ENCODE peak calls at places on chromosomes 5 and 9, in six cellular contexts. H, T, K, Z, R and V are unnamed samples.

GRCh38 chr5:2751592-2752021 is at the start of gene IRX2:
- DNase-seq in T (peak; percentile 96), H (no peak), K (peak; percentile 59), Z (no peak), R (no peak), V (no peak)

GRCh38 chr5:100872409-100873190 is 30.5 kb downstream of the ST8SIA4 start:
- DNase-seq in H (no peak), T (no peak), K (no peak), Z (no peak), R (no peak), V (no peak)

GRCh38 chr9:134393582-134394280 is 67.5 kb downstream of the RXRA start:
- DNase-seq in R (no peak), K (no peak), Z (no peak), T (no peak), H (no peak), V (no peak)

GRCh38 chr5:134976841-134977240 is 9.1 kb downstream of the CATSPER3 start:
- DNase-seq in T (no peak), R (no peak), K (no peak), Z (no peak), H (no peak), V (no peak)

GRCh38 chr9:37715260-37715659 is 38.3 kb upstream of the TRMT10B start:
- DNase-seq in T (no peak), K (no peak), Z (no peak), H (no peak), R (no peak), V (no peak)

GRCh38 chr5:138245717-138246116 is 28.7 kb downstream of the GFRA3 start:
- DNase-seq in R (no peak), K (no peak), T (no peak), H (no peak), Z (no peak), V (no peak)

GRCh38 chr5:54785729-54786548 is 199.5 kb downstream of the ESM1 start:
- DNase-seq in T (no peak), K (peak; percentile 21), Z (no peak), H (peak; percentile 45), R (no peak), V (no peak)

GRCh38 chr5:10594591-10595210 is 30.8 kb downstream of the ANKRD33B start:
- DNase-seq in R (no peak), H (no peak), K (peak; percentile 49), T (no peak), Z (no peak), V (peak; percentile 20)

GRCh38 chr9:132670816-132671371 is 630 bp downstream of the GTF3C4 start:
- DNase-seq in H (no peak), K (peak; percentile 13), Z (no peak), T (peak; percentile 37), R (no peak), V (peak; percentile 55)

GRCh38 chr5:146203872-146204192 is 427 bp downstream of the RBM27 start:
- DNase-seq in R (no peak), T (no peak), H (no peak), Z (no peak), K (no peak), V (no peak)

GRCh38 chr5:76765249-76765648 is 49.3 kb downstream of the F2R start:
- DNase-seq in Z (no peak), R (no peak), T (no peak), H (no peak), K (peak; percentile 95), V (no peak)

GRCh38 chr5:71836547-71837112 is 117.6 kb downstream of the CARTPT start:
- DNase-seq in Z (no peak), T (no peak), K (no peak), H (no peak), R (no peak), V (no peak)

GRCh38 chr9:134604834-134605233 is 36.8 kb upstream of the COL5A1 start:
- DNase-seq in K (no peak), T (no peak), Z (no peak), H (no peak), R (no peak), V (no peak)

GRCh38 chr9:82799300-82799699 is 263.6 kb downstream of the RASEF start:
- DNase-seq in T (no peak), K (peak; percentile 88), R (no peak), Z (no peak), H (no peak), V (no peak)

GRCh38 chr9:124261787-124262595 is 4.2 kb downstream of the NEK6 start:
- DNase-seq in Z (no peak), K (no peak), H (no peak), T (no peak), R (no peak), V (no peak)

GRCh38 chr9:102867488-102867887 is 127.6 kb upstream of the CYLC2 start:
- DNase-seq in K (no peak), R (peak; percentile 33), H (no peak), T (peak; percentile 2), Z (no peak), V (no peak)

GRCh38 chr5:133939668-133940067 is 28.8 kb downstream of the C5orf15 start:
- DNase-seq in T (no peak), R (no peak), H (no peak), K (no peak), Z (no peak), V (no peak)

GRCh38 chr9:37339945-37340344 is 82.6 kb upstream of the GRHPR start:
- DNase-seq in R (no peak), Z (no peak), H (no peak), T (no peak), K (no peak), V (no peak)

GRCh38 chr5:163410505-163410904 is 26.9 kb upstream of the CCNG1 start:
- DNase-seq in T (no peak), Z (no peak), K (no peak), H (no peak), R (no peak), V (no peak)

GRCh38 chr9:130036099-130036498 is 6.9 kb downstream of the FNBP1 start:
- DNase-seq in K (peak; percentile 65), T (peak; percentile 67), H (no peak), Z (no peak), R (peak; percentile 43), V (no peak)

GRCh38 chr5:82917584-82917983 is 159.6 kb downstream of the TMEM167A start:
- DNase-seq in K (no peak), R (no peak), H (no peak), Z (no peak), T (no peak), V (no peak)

GRCh38 chr5:9869616-9870288 is 239.6 kb upstream of the TAS2R1 start:
- DNase-seq in H (no peak), K (peak; percentile 92), T (peak; percentile 77), Z (no peak), R (peak; percentile 39), V (no peak)

GRCh38 chr9:95726756-95727155 is 148.7 kb upstream of the ERCC6L2 start:
- DNase-seq in Z (peak; percentile 26), H (no peak), R (no peak), T (peak; percentile 14), K (peak; percentile 59), V (no peak)

GRCh38 chr9:2017209-2017458 is 2.0 kb downstream of the SMARCA2 start:
- DNase-seq in R (no peak), T (no peak), Z (no peak), K (peak; percentile 31), H (no peak), V (no peak)

GRCh38 chr5:148932355-148932935 is 106.0 kb downstream of the ADRB2 start:
- DNase-seq in R (no peak), T (no peak), K (no peak), Z (no peak), H (no peak), V (no peak)

GRCh38 chr5:95530441-95530840 is 24.3 kb downstream of the SKIC3 start:
- DNase-seq in Z (no peak), H (no peak), R (no peak), T (peak; percentile 70), K (peak; percentile 95), V (no peak)

DNA sequence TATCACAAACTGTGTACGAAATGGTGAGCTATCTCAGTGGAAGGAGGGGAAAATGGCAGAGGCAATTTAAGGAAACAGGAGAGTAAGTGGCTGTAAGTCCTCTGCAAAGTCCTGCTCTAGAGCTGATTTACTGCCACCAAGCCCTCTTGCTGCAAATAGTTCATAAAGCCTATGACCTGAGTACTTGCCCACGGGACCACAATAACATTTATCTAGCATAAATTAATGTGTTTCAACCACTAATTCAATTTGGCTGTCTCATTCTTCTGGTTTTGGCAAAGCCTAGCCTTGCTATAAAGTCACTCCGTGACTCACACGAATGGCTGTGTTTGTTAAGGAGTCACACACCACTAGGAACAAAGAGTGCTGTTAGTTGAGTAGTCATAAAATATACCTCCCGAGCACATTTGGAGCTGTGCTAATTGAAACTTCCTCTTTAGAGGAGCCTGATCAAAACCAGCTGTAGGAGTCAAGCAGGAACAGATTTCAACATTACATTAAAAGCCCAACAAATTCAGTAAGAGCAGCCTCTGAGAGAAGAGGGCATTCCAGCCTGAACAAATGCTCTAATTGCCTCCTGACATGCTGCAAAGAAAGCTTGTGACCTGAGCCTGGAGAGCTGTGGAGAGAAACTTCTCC is 738.7 kb upstream of the ZNF608 start:
- DNase-seq in K (peak; percentile 97), Z (peak; percentile 81), R (peak; percentile 95), H (no peak), T (peak; percentile 99), V (no peak)
- H3K4me3 ChIP-seq in K (peak overlapping the region; percentile 0), Z (peak overlapping the region; percentile 22), R (peak overlapping the region; percentile 25), H (no peak overlapping the region), T (peak overlapping the region; percentile 6), V (no peak overlapping the region)

DNA sequence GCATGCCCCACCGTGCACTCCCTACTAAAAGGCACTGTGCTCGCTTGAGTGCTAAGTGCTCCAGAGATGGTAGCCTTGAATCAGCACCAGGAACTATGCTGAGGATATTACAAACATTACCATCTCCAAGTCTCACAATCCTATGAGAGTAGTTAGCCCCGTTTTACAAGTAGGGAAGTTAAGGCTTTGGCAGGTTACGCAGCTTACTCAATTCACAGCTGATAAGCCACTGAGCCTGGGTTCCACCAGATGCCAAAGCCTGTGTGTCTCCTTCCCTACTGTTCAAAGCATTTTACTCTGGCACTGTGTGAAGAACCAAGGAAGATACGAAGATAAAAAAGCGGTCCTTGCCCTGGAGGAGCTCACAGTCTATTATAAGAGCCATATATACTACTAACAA is 216.2 kb downstream of the EBF1 start:
- DNase-seq in T (no peak), Z (no peak), K (no peak), R (no peak), H (no peak), V (no peak)
- H3K4me2 ChIP-seq in T (no peak overlapping the region), Z (no peak overlapping the region), K (no peak overlapping the region), R (no peak overlapping the region), H (no peak overlapping the region), V (no peak overlapping the region)

GRCh38 chr5:51859624-51860023 is 476.4 kb downstream of the ISL1 start:
- DNase-seq in T (no peak), Z (no peak), H (no peak), K (no peak), R (no peak), V (no peak)
- H2AFZ ChIP-seq in T (no peak overlapping the region), Z (no peak overlapping the region), H (no peak overlapping the region), K (no peak overlapping the region), R (no peak overlapping the region), V (no peak overlapping the region)

GRCh38 chr9:105828596-105829213 is 134.4 kb downstream of the TMEM38B start:
- DNase-seq in T (peak; percentile 71), H (no peak), R (no peak), K (no peak), Z (no peak), V (no peak)

GRCh38 chr9:105828171-105828570 is 133.8 kb downstream of the TMEM38B start:
- DNase-seq in R (no peak), T (no peak), H (no peak), K (no peak), Z (no peak), V (no peak)

GRCh38 chr9:105818903-105819302 is 124.6 kb downstream of the TMEM38B start:
- DNase-seq in R (no peak), T (no peak), K (no peak), H (no peak), Z (no peak), V (no peak)

GRCh38 chr9:105822814-105823213 is 128.5 kb downstream of the TMEM38B start:
- DNase-seq in Z (no peak), T (no peak), R (no peak), K (no peak), H (no peak), V (no peak)
- H3K4me3 ChIP-seq in Z (no peak overlapping the region), T (no peak overlapping the region), R (no peak overlapping the region), K (no peak overlapping the region), H (no peak overlapping the region), V (no peak overlapping the region)